ENCODE peak calls at places on chromosome 5, in four cellular contexts. X is activated T-cell treated with anti-CD3 and anti-CD28 coated beads for 24 hours, A is hepatic stellate cell, R is brain microvascular endothelial cell. D is an unnamed sample.
A peak's percentile ranks its signal among the peaks of the same experiment; 100 is the strongest.

GRCh38 chr5:97046270-97046982 is 96.0 kb downstream of the LIX1 start:
- DNase-seq in X (no peak), A (no peak), R (no peak), D (no peak)

GRCh38 chr5:7927466-7928375 is 58.8 kb downstream of the MTRR start:
- DNase-seq in X (no peak), A (peak; percentile 59), R (peak; percentile 72), D (no peak)

GRCh38 chr5:143183989-143184388 is 219.5 kb downstream of the NR3C1 start:
- DNase-seq in X (no peak), A (no peak), R (no peak), D (no peak)

GRCh38 chr5:124477002-124477546 is 269.4 kb downstream of the ZNF608 start:
- DNase-seq in X (no peak), A (no peak), R (no peak), D (no peak)

GRCh38 chr5:2657151-2657550 is 94.3 kb downstream of the IRX2 start:
- DNase-seq in X (no peak), A (no peak), R (no peak), D (no peak)

GRCh38 chr5:180313677-180314076 is 21.8 kb upstream of the MAPK9 start:
- DNase-seq in X (peak; percentile 63), A (no peak), R (no peak), D (peak; percentile 53)

GRCh38 chr5:96652769-96653455 is 9.3 kb upstream of the CAST start:
- DNase-seq in X (no peak), A (no peak), R (no peak), D (no peak)

GRCh38 chr5:83340511-83340918 is 131.0 kb upstream of the VCAN start:
- DNase-seq in X (no peak), A (no peak), R (no peak), D (no peak)

GRCh38 chr5:127243011-127243410 is 47.6 kb upstream of the MEGF10 start:
- DNase-seq in X (no peak), A (no peak), R (no peak), D (no peak)

GRCh38 chr5:175131432-175131831 is 312.6 kb downstream of the DRD1 start:
- DNase-seq in X (no peak), A (no peak), R (no peak), D (no peak)

GRCh38 chr5:157502143-157502647 is 42.2 kb downstream of the NIPAL4 start:
- DNase-seq in X (no peak), A (no peak), R (peak; percentile 29), D (no peak)

GRCh38 chr5:61866930-61867329 is 439.1 kb upstream of the KIF2A start:
- DNase-seq in X (no peak), A (no peak), R (peak; percentile 37), D (peak; percentile 9)

GRCh38 chr5:170277953-170278352 is 19.6 kb downstream of the LCP2 start:
- DNase-seq in X (no peak), A (no peak), R (no peak), D (no peak)

GRCh38 chr5:374631-375335 is 53.3 kb downstream of the AHRR start:
- DNase-seq in X (no peak), A (no peak), R (no peak), D (no peak)

GRCh38 chr5:52831776-52832511 is 44.2 kb downstream of the ITGA1 start:
- DNase-seq in X (no peak), A (no peak), R (no peak), D (no peak)

GRCh38 chr5:134649163-134649916 is 755 bp downstream of the SEC24A start:
- DNase-seq in X (no peak), A (peak; percentile 43), R (no peak), D (no peak)

GRCh38 chr5:61837788-61838187 is 468.2 kb upstream of the KIF2A start:
- DNase-seq in X (no peak), A (no peak), R (no peak), D (no peak)

GRCh38 chr5:156208271-156208670 is 118.7 kb upstream of the SGCD start:
- DNase-seq in X (no peak), A (no peak), R (no peak), D (no peak)

GRCh38 chr5:31185951-31186350 is 7.5 kb upstream of the CDH6 start:
- DNase-seq in X (no peak), A (no peak), R (no peak), D (no peak)

GRCh38 chr5:56514246-56514645 is 281.1 kb upstream of the ANKRD55 start:
- DNase-seq in X (no peak), A (no peak), R (no peak), D (no peak)

GRCh38 chr5:73938938-73939320 is 312.9 kb downstream of the ARHGEF28 start:
- DNase-seq in X (no peak), A (no peak), R (peak; percentile 32), D (no peak)